ENCODE peak calls at places on chromosomes 13 and 19, in ten cellular contexts. R, C, H, T, W, D, V, O, J and X are unnamed samples.
A peak's percentile ranks its signal among the peaks of the same experiment; 100 is the strongest.

GRCh38 chr13:34076943-34077703 is 259.2 kb downstream of the RFC3 start:
- DNase-seq in R (no peak), C (peak; percentile 48), H (no peak), T (no peak), W (no peak), D (peak; percentile 16), V (no peak), O (no peak), J (no peak), X (no peak)

GRCh38 chr13:40452741-40453665 is 213.4 kb downstream of the FOXO1 start:
- DNase-seq in R (no peak), C (no peak), H (no peak), T (no peak), W (no peak), D (peak; percentile 63), V (no peak), O (no peak), J (no peak), X (no peak)

GRCh38 chr19:10503002-10503789 is at the start of gene KEAP1:
- DNase-seq in R (peak; percentile 41), C (peak; percentile 40), H (peak; percentile 39), T (no peak), W (no peak), D (peak; percentile 18), V (peak; percentile 49), O (peak; percentile 67), J (no peak), X (peak; percentile 82)

GRCh38 chr13:38624822-38625221 is 62.1 kb upstream of the FREM2 start:
- DNase-seq in R (no peak), C (no peak), H (no peak), T (no peak), W (no peak), D (no peak), V (no peak), O (no peak), J (no peak), X (no peak)

GRCh38 chr19:3790941-3791340 is 4.8 kb upstream of the MATK start:
- DNase-seq in R (no peak), C (no peak), H (no peak), T (no peak), W (no peak), D (no peak), V (no peak), O (no peak), J (no peak), X (no peak)

GRCh38 chr19:4909897-4910593 is 744 bp downstream of the UHRF1 start:
- DNase-seq in R (peak; percentile 90), C (peak; percentile 87), H (peak; percentile 86), T (peak; percentile 97), W (peak; percentile 93), D (peak; percentile 81), V (peak; percentile 92), O (peak; percentile 92), J (peak; percentile 90), X (peak; percentile 95)

GRCh38 chr13:51152713-51153112 is 41.6 kb upstream of the C13orf42 start:
- DNase-seq in R (no peak), C (no peak), H (no peak), T (no peak), W (no peak), D (no peak), V (no peak), O (no peak), J (no peak), X (no peak)

GRCh38 chr13:50576156-50576555 is 267.3 kb downstream of the DLEU7 start:
- DNase-seq in R (no peak), C (no peak), H (no peak), T (no peak), W (no peak), D (no peak), V (no peak), O (peak; percentile 62), J (no peak), X (no peak)

GRCh38 chr13:109191422-109191821 is 562.0 kb downstream of the MYO16 start:
- DNase-seq in R (no peak), C (no peak), H (no peak), T (no peak), W (no peak), D (no peak), V (peak; percentile 65), O (no peak), J (no peak), X (no peak)

GRCh38 chr13:106176103-106176502 is 359.4 kb downstream of the EFNB2 start:
- DNase-seq in R (no peak), C (no peak), H (no peak), T (no peak), W (no peak), D (no peak), V (no peak), O (no peak), J (no peak), X (no peak)

GRCh38 chr13:30776661-30777060 is 41.3 kb downstream of the ALOX5AP start:
- DNase-seq in R (no peak), C (no peak), H (no peak), T (no peak), W (no peak), D (no peak), V (no peak), O (no peak), J (no peak), X (no peak)

GRCh38 chr19:50178859-50179537 is 15.9 kb upstream of the IZUMO2 start:
- DNase-seq in R (no peak), C (no peak), H (no peak), T (no peak), W (no peak), D (no peak), V (no peak), O (no peak), J (no peak), X (no peak)

GRCh38 chr13:64767054-64767453 is 2463.1 kb downstream of the PCDH9 start:
- DNase-seq in R (no peak), C (no peak), H (no peak), T (no peak), W (no peak), D (no peak), V (no peak), O (no peak), J (no peak), X (no peak)

DNA sequence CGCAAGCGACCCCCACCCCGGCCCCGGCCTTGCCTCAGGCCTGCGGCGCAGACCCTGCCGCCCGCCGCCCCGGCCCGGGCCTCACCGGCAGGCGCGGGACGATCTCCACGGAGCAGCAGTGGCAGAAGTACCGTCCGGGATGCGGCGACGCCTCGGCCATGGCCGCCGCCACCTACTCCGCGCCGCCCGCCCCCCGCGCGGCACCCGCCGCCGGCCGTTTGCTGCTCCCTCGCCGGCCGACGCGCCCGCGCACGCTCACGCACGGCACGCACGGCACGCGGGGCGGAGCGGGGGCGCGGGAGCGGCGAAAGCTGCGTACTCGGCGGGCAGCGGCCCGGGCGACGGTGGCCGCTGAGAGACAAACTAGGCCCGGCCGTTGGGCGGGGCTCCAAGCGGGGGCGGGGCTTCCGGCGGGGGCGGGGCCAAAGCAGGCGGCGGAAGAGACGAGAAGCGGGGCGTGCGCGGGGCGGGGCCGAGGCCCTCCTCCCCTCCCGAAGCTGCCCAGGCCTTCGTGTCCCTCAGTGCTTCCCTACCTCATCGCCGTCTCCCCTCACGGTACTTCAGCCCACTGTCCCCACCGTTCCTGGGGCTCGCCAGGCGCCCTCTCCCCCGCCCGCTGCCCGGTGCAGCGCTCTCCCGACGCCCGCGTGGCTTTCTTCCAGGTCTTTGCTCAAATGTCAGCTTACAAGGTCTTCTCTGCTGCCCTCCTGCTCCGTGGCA is at the start of gene RNF126:
- DNase-seq in R (peak; percentile 92), C (peak; percentile 89), H (peak; percentile 94), T (peak; percentile 97), W (peak; percentile 95), D (peak; percentile 73), V (peak; percentile 94), O (peak; percentile 95), J (peak; percentile 96), X (peak; percentile 95)
- TF ChIP-seq POLR2A in R (peak; percentile 80), C (peak; percentile 88), H (peak; percentile 46), T (peak; percentile 77), W (peak; percentile 57), D (peak; percentile 78), V (peak; percentile 24), O (peak; percentile 50), J (peak; percentile 41), X (peak; percentile 60)

DNA sequence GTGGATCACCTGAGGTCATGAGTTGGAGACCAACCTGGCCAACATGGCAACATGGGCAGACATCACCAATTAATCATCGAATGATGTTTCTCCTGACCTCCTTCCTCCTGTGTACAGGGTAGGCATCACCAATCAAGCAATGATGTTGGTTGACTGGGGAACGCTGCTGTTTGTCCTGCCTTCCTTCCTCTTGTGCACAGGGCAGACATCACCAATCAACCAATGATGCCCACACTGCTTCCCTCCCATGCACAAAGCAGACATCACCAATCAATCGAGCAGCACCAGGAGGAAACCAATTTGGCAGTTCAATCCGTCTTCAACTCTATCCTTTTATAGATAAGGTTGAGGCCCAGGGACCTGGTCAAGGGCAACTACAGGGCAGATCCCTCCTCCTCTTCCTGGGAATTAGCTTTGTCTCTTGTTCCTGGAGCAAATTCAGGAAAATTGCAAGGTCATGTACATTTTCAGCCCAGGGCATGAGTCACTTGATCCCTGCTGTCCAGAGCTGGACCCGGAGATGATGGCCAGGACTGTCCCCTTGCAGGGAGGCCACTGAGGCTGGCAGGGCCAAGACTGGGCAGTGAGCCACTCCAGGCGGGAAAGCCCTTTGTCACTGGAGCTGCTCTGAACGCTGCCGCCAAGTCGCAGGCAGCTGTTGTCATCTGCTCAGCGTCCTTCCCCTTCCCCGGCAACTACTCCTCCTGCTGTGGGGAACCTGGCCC is 5.3 kb upstream of the CSNK1G2 start:
- DNase-seq in R (peak; percentile 98), C (peak; percentile 21), H (no peak), T (no peak), W (no peak), D (peak; percentile 62), V (no peak), O (no peak), J (no peak), X (peak; percentile 61)
- TF ChIP-seq POLR2A in R (peak; percentile 65), C (no peak), H (no peak), T (no peak), W (no peak), D (no peak), V (no peak), O (no peak), J (no peak), X (no peak)

GRCh38 chr19:58553799-58554493 is 959 bp downstream of the CHMP2A start:
- DNase-seq in R (no peak), C (no peak), H (peak; percentile 38), T (no peak), W (peak; percentile 79), D (no peak), V (no peak), O (no peak), J (peak; percentile 59), X (no peak)
- TF ChIP-seq POLR2A in R (no peak), C (no peak), H (no peak), T (no peak), W (no peak), D (no peak), V (no peak), O (no peak), J (no peak), X (no peak)

GRCh38 chr13:112587767-112588489 is at the start of gene TUBGCP3:
- DNase-seq in R (peak; percentile 88), C (peak; percentile 77), H (peak; percentile 81), T (peak; percentile 92), W (peak; percentile 83), D (peak; percentile 63), V (peak; percentile 87), O (peak; percentile 86), J (peak; percentile 86), X (peak; percentile 89)
- TF ChIP-seq POLR2A in R (peak; percentile 72), C (no peak), H (no peak), T (peak; percentile 84), W (no peak), D (peak; percentile 53), V (peak; percentile 41), O (peak; percentile 46), J (no peak), X (peak; percentile 78)

GRCh38 chr13:100957741-100958140 is 283.1 kb upstream of the TMTC4 start:
- DNase-seq in R (no peak), C (no peak), H (no peak), T (no peak), W (no peak), D (no peak), V (no peak), O (no peak), J (no peak), X (no peak)
- TF ChIP-seq POLR2A in R (no peak), C (no peak), H (no peak), T (no peak), W (no peak), D (no peak), V (no peak), O (no peak), J (no peak), X (no peak)